ENCODE peak calls at places on chromosome 21, in eight cellular contexts. One of them, this sample, is unnamed.

GRCh38 chr21:32411366-32412161 is 942 bp upstream of the EVA1C start:
- DNase-seq in left ventricle myocardium inferior: peak
- DNase-seq in transverse colon: peak
- DNase-seq in thoracic aorta: peak
- DNase-seq in tibial artery: peak
- DNase-seq in uterus: peak
- DNase-seq in colonic mucosa: peak
- DNase-seq in AG04450: no peak
- DNase-seq in this sample: peak

GRCh38 chr21:36482673-36483072 is 2.8 kb upstream of the CLDN14 start:
- DNase-seq in tibial artery: no peak
- DNase-seq in uterus: no peak
- DNase-seq in thoracic aorta: no peak
- DNase-seq in transverse colon: no peak
- DNase-seq in AG04450: no peak
- DNase-seq in colonic mucosa: no peak
- DNase-seq in left ventricle myocardium inferior: no peak
- DNase-seq in this sample: no peak

GRCh38 chr21:29148535-29148934 is 18.1 kb downstream of the MAP3K7CL start:
- DNase-seq in AG04450: no peak
- DNase-seq in left ventricle myocardium inferior: no peak
- DNase-seq in transverse colon: no peak
- DNase-seq in thoracic aorta: no peak
- DNase-seq in colonic mucosa: no peak
- DNase-seq in uterus: no peak
- DNase-seq in tibial artery: no peak
- DNase-seq in this sample: no peak

GRCh38 chr21:41755934-41756773 is 10.7 kb downstream of the RIPK4 start:
- DNase-seq in AG04450: no peak
- DNase-seq in tibial artery: no peak
- DNase-seq in uterus: no peak
- DNase-seq in left ventricle myocardium inferior: no peak
- DNase-seq in thoracic aorta: no peak
- DNase-seq in colonic mucosa: no peak
- DNase-seq in transverse colon: no peak
- DNase-seq in this sample: no peak

GRCh38 chr21:34989337-34990151 is 59.6 kb downstream of the RUNX1 start:
- DNase-seq in transverse colon: no peak
- DNase-seq in AG04450: no peak
- DNase-seq in uterus: no peak
- DNase-seq in left ventricle myocardium inferior: no peak
- DNase-seq in thoracic aorta: no peak
- DNase-seq in colonic mucosa: no peak
- DNase-seq in tibial artery: no peak
- DNase-seq in this sample: no peak

GRCh38 chr21:15943009-15943666 is 213.4 kb downstream of the USP25 start:
- DNase-seq in thoracic aorta: no peak
- DNase-seq in left ventricle myocardium inferior: no peak
- DNase-seq in transverse colon: no peak
- DNase-seq in uterus: no peak
- DNase-seq in tibial artery: no peak
- DNase-seq in AG04450: no peak
- DNase-seq in colonic mucosa: no peak
- DNase-seq in this sample: no peak

GRCh38 chr21:35811115-35811806 is 249.1 kb downstream of the SETD4 start:
- DNase-seq in AG04450: no peak
- DNase-seq in thoracic aorta: no peak
- DNase-seq in transverse colon: no peak
- DNase-seq in uterus: no peak
- DNase-seq in left ventricle myocardium inferior: no peak
- DNase-seq in tibial artery: no peak
- DNase-seq in colonic mucosa: peak
- DNase-seq in this sample: no peak

GRCh38 chr21:43572443-43572842 is 86.8 kb downstream of the HSF2BP start:
- DNase-seq in thoracic aorta: no peak
- DNase-seq in uterus: no peak
- DNase-seq in colonic mucosa: no peak
- DNase-seq in transverse colon: no peak
- DNase-seq in tibial artery: no peak
- DNase-seq in left ventricle myocardium inferior: no peak
- DNase-seq in AG04450: no peak
- DNase-seq in this sample: no peak

GRCh38 chr21:24995206-24995605 is 612.1 kb downstream of the MRPL39 start:
- DNase-seq in AG04450: no peak
- DNase-seq in uterus: no peak
- DNase-seq in left ventricle myocardium inferior: no peak
- DNase-seq in transverse colon: no peak
- DNase-seq in tibial artery: no peak
- DNase-seq in colonic mucosa: no peak
- DNase-seq in thoracic aorta: no peak
- DNase-seq in this sample: no peak

GRCh38 chr21:8991088-8991907 is 1530.1 kb upstream of the TPTE start:
- DNase-seq in uterus: no peak
- DNase-seq in AG04450: no peak
- DNase-seq in transverse colon: no peak
- DNase-seq in tibial artery: no peak
- DNase-seq in colonic mucosa: no peak
- DNase-seq in thoracic aorta: no peak
- DNase-seq in left ventricle myocardium inferior: no peak
- DNase-seq in this sample: no peak

GRCh38 chr21:20789696-20790095 is 208.5 kb upstream of the NCAM2 start:
- DNase-seq in tibial artery: no peak
- DNase-seq in thoracic aorta: no peak
- DNase-seq in AG04450: no peak
- DNase-seq in transverse colon: no peak
- DNase-seq in uterus: no peak
- DNase-seq in colonic mucosa: no peak
- DNase-seq in left ventricle myocardium inferior: no peak
- DNase-seq in this sample: no peak

GRCh38 chr21:36092676-36093075 is 22.9 kb downstream of the CBR1 start:
- DNase-seq in thoracic aorta: no peak
- DNase-seq in transverse colon: no peak
- DNase-seq in AG04450: no peak
- DNase-seq in uterus: no peak
- DNase-seq in colonic mucosa: no peak
- DNase-seq in left ventricle myocardium inferior: no peak
- DNase-seq in tibial artery: no peak
- DNase-seq in this sample: no peak

GRCh38 chr21:29436143-29436542 is 137.4 kb downstream of the BACH1 start:
- DNase-seq in left ventricle myocardium inferior: peak
- DNase-seq in AG04450: no peak
- DNase-seq in thoracic aorta: no peak
- DNase-seq in colonic mucosa: no peak
- DNase-seq in transverse colon: no peak
- DNase-seq in uterus: no peak
- DNase-seq in tibial artery: no peak
- DNase-seq in this sample: peak

GRCh38 chr21:33258475-33258874 is 7.7 kb upstream of the IL10RB start:
- DNase-seq in AG04450: no peak
- DNase-seq in thoracic aorta: no peak
- DNase-seq in left ventricle myocardium inferior: no peak
- DNase-seq in transverse colon: no peak
- DNase-seq in colonic mucosa: no peak
- DNase-seq in uterus: no peak
- DNase-seq in tibial artery: no peak
- DNase-seq in this sample: no peak

DNA sequence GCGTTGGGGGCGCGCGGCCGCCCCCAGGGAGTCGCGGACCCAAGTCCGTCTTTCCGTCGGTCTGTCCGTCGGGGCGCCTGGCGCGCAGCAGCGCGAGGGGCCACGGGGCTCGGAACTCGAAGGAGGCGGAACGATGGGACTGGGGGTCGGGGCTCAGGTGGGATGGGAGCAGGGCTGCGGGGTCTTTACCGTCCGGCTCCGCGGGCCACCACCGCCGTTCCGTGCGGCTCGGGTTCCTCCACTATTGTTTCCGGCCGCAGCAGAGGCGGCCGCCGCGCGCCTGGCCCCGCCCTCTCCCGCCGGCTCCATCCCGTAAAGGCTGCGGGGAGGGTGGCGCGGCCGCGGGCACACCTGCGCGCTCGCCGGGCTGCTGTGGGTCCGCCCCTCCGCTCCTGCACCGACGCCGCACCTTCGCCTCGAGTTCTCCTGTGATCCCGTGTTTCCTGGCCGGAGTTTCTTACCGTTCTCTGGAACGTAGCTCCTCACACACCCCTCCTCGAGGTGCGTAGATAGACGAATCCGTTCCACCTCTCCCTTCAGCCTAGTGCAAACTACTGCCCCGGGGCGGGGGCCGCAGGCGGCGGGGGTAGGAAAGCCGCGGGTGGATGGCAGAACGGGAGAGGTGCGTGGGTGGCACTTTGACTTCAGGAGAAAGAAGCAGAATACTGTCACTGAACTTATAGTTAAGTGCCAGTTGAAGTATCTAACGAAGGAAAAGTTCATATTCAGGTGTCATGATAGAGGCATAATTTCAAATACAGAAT is at the start of gene C21orf91:
- DNase-seq in thoracic aorta: peak
- DNase-seq in tibial artery: peak
- DNase-seq in uterus: peak
- DNase-seq in colonic mucosa: peak
- DNase-seq in left ventricle myocardium inferior: peak
- DNase-seq in AG04450: peak
- DNase-seq in transverse colon: peak
- DNase-seq in this sample: peak
- TF ChIP-seq CTCF in thoracic aorta: no peak
- TF ChIP-seq CTCF in tibial artery: no peak
- TF ChIP-seq CTCF in uterus: no peak
- TF ChIP-seq CTCF in colonic mucosa: no peak
- TF ChIP-seq CTCF in left ventricle myocardium inferior: no peak
- TF ChIP-seq CTCF in AG04450: no peak
- TF ChIP-seq CTCF in transverse colon: no peak
- TF ChIP-seq CTCF in this sample: no peak

DNA sequence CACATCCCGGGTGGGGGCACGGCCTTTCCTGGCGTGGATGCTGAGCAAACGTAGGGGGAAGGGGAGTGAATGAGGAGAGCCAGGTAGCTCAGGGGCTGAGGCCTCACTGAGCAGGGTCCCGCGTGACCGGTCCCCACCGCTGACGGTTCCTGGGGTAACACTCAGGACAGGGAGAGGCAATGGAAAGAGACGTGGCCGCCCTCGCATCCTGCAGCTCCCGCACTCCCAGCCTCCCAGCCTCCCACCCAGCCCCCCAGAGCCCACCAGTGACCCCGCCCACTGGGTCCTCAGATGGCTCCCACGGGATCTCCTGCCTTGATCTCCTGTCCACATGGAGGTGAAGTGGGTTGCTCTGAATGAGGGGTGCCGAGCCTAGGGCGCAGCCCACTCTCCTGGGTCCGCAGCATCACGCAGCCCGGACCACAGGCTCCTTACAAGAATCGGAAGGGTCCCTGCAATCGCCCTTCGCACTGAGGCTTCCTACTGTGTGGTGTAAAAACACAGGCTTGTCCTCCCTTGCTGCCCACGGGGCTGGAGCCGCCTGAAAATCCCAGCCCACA is 2.4 kb downstream of the TSPEAR start:
- DNase-seq in colonic mucosa: no peak
- DNase-seq in left ventricle myocardium inferior: no peak
- DNase-seq in AG04450: no peak
- DNase-seq in transverse colon: no peak
- DNase-seq in thoracic aorta: no peak
- DNase-seq in uterus: no peak
- DNase-seq in tibial artery: no peak
- DNase-seq in this sample: no peak
- H3K4me3 ChIP-seq in colonic mucosa: no peak
- H3K4me3 ChIP-seq in left ventricle myocardium inferior: peak
- H3K4me3 ChIP-seq in AG04450: no peak
- H3K4me3 ChIP-seq in transverse colon: no peak
- H3K4me3 ChIP-seq in thoracic aorta: peak
- H3K4me3 ChIP-seq in uterus: no peak
- H3K4me3 ChIP-seq in tibial artery: no peak
- H3K4me3 ChIP-seq in this sample: peak

DNA sequence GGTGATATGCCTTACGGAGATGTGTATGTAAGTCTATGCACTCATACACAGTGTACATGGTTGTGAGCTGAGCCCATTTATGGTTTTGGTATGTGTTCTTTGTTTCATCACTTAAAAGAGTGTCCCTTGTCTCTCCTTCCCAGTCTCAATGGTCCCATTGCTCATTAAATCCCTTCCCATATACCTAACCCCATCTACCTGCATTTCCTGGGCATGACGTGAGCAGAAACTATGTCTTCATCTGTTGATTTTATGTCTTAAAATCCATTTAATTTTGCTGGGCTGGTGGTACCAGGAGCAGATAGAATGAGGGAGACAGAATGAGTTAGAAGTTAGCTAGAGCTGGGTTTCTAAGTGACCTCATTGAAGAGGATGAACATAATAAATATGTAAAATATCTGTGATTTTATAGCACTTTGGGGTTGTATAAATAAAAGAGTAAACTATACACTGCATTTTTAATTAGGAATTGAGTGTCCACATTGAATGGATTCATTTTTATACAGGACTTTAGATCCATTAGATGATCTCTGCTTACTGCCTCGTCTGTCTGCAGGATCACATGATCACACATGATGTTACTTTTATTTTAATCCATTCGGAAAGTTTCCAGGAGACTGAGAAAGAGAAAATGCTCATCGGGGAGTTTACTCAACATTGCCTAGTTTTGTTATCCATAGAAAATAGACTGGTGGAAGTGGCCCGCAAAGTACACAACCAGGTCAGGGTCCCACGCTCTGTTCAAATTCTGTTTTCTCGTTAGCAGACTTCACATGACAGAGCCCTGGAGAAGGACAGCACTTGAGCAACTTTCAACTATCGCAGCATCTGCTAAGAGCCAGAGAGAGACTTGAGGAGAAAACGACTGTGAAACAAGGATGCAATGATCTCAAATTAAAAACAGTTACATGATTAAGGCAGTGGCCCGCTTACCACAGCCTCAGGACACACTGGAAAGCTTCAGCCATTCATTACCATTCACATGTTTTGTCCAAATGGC is 44.5 kb downstream of the ADAMTS1 start:
- DNase-seq in thoracic aorta: no peak
- DNase-seq in AG04450: no peak
- DNase-seq in left ventricle myocardium inferior: peak
- DNase-seq in transverse colon: no peak
- DNase-seq in tibial artery: peak
- DNase-seq in uterus: peak
- DNase-seq in colonic mucosa: no peak
- DNase-seq in this sample: no peak
- H3K27ac ChIP-seq in thoracic aorta: peak
- H3K27ac ChIP-seq in AG04450: peak
- H3K27ac ChIP-seq in left ventricle myocardium inferior: peak
- H3K27ac ChIP-seq in transverse colon: peak
- H3K27ac ChIP-seq in tibial artery: peak
- H3K27ac ChIP-seq in uterus: peak
- H3K27ac ChIP-seq in colonic mucosa: peak
- H3K27ac ChIP-seq in this sample: no peak

DNA sequence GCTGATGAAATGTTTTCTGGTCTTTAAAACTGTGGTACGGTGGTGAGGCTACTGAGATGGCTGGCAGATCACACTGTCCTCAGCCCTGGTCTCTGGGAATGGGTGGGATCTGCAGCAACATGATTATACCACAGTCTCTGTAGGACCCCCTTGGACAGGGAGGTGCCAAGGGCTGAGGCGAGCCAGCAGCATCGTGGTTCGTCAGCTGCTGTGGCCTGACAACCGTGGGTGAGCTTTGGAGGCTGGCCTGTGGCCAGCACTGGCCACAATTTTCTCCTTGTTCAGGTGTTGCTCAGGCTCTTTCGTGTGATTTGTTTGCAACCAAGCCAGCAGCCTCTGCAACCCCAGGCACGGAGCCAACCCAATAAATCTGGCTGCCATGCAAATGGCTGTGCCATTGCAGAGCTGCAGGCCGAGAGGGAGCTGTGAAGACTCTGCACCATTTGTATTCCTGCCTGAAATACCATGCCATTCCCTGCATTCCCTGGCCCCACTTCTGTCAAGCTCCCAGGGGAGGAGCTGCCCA is 70.9 kb downstream of the PCP4 start:
- DNase-seq in thoracic aorta: no peak
- DNase-seq in colonic mucosa: no peak
- DNase-seq in tibial artery: no peak
- DNase-seq in uterus: no peak
- DNase-seq in transverse colon: no peak
- DNase-seq in left ventricle myocardium inferior: no peak
- DNase-seq in AG04450: no peak
- DNase-seq in this sample: no peak
- TF ChIP-seq CTCF in thoracic aorta: no peak
- TF ChIP-seq CTCF in colonic mucosa: no peak
- TF ChIP-seq CTCF in tibial artery: no peak
- TF ChIP-seq CTCF in uterus: no peak
- TF ChIP-seq CTCF in transverse colon: no peak
- TF ChIP-seq CTCF in left ventricle myocardium inferior: no peak
- TF ChIP-seq CTCF in AG04450: no peak
- TF ChIP-seq CTCF in this sample: no peak

This sample was measured in CD8-positive, alpha-beta T cell.